ENCODE peak calls at places on chromosomes 6 and 20, in six cellular contexts. W, Q, J, H, N and F are unnamed samples.

GRCh38 chr6:128438311-128438916 is 82.0 kb downstream of the PTPRK start:
- DNase-seq in Q (no peak), N (no peak), W (no peak), J (no peak), H (no peak), F (no peak)

GRCh38 chr6:2976571-2977085 is 5.3 kb upstream of the SERPINB6 start:
- DNase-seq in N (no peak), J (no peak), W (no peak), Q (no peak), H (peak; percentile 44), F (no peak)

GRCh38 chr6:133568970-133569889 is 319.7 kb upstream of the TCF21 start:
- DNase-seq in H (peak; percentile 46), N (no peak), Q (peak; percentile 88), W (no peak), J (peak; percentile 68), F (no peak)

GRCh38 chr6:3748208-3748701 is 3.3 kb downstream of the PXDC1 start:
- DNase-seq in J (no peak), N (no peak), Q (peak; percentile 75), H (peak; percentile 96), W (no peak), F (peak; percentile 90)

GRCh38 chr6:156061958-156062661 is 606.5 kb upstream of the NOX3 start:
- DNase-seq in W (no peak), Q (no peak), N (no peak), J (no peak), H (no peak), F (no peak)

GRCh38 chr6:81997091-81997926 is 244.8 kb upstream of the TENT5A start:
- DNase-seq in N (no peak), Q (peak; percentile 88), H (no peak), J (no peak), W (no peak), F (no peak)

GRCh38 chr6:23952214-23952613 is 173.8 kb upstream of the NRSN1 start:
- DNase-seq in Q (no peak), N (no peak), J (no peak), W (no peak), H (no peak), F (no peak)

GRCh38 chr6:56804996-56805395 is 149.9 kb upstream of the BEND6 start:
- DNase-seq in N (no peak), Q (no peak), J (no peak), W (no peak), H (no peak), F (no peak)

GRCh38 chr20:3248167-3248992 is 9.4 kb upstream of the SLC4A11 start:
- DNase-seq in Q (no peak), N (no peak), J (no peak), W (no peak), H (no peak), F (peak; percentile 87)

GRCh38 chr6:170344631-170345576 is 38.3 kb downstream of the FAM120B start:
- DNase-seq in N (no peak), W (no peak), J (no peak), H (peak; percentile 35), Q (peak; percentile 33), F (no peak)

GRCh38 chr20:62219992-62220665 is at the start of gene HRH3:
- DNase-seq in H (no peak), Q (peak; percentile 35), N (peak; percentile 42), W (peak; percentile 49), J (no peak), F (no peak)

GRCh38 chr6:19731286-19731685 is 105.9 kb upstream of the ID4 start:
- DNase-seq in W (no peak), N (no peak), H (peak; percentile 27), Q (peak; percentile 69), J (no peak), F (no peak)

GRCh38 chr6:7087491-7087979 is 20.2 kb upstream of the RREB1 start:
- DNase-seq in J (no peak), Q (no peak), H (no peak), N (no peak), W (peak; percentile 40), F (no peak)

GRCh38 chr6:158999154-158999668 is 791 bp downstream of the RSPH3 start:
- DNase-seq in N (no peak), J (no peak), H (peak; percentile 9), W (no peak), Q (no peak), F (no peak)

GRCh38 chr6:151213352-151213751 is 26.4 kb upstream of the AKAP12 start:
- DNase-seq in N (no peak), H (no peak), J (no peak), W (no peak), Q (no peak), F (no peak)

GRCh38 chr6:156111913-156112312 is 656.3 kb upstream of the NOX3 start:
- DNase-seq in Q (no peak), N (no peak), H (no peak), W (no peak), J (no peak), F (no peak)

GRCh38 chr6:2209226-2209809 is 36.1 kb downstream of the GMDS start:
- DNase-seq in Q (peak; percentile 32), H (no peak), J (no peak), N (no peak), W (no peak), F (no peak)

GRCh38 chr6:17367868-17368267 is 25.5 kb upstream of the CAP2 start:
- DNase-seq in J (no peak), Q (no peak), N (no peak), W (no peak), H (no peak), F (no peak)

GRCh38 chr6:44624226-44624625 is 236.7 kb downstream of the CDC5L start:
- DNase-seq in N (no peak), H (no peak), J (no peak), Q (no peak), W (no peak), F (no peak)

GRCh38 chr20:48841861-48842529 is 14.2 kb upstream of the PREX1 start:
- DNase-seq in J (no peak), H (peak; percentile 67), W (no peak), N (no peak), Q (no peak), F (no peak)

GRCh38 chr20:50015993-50016770 is 33.4 kb downstream of the SNAI1 start:
- DNase-seq in N (no peak), H (no peak), J (peak; percentile 83), Q (no peak), W (no peak), F (no peak)

GRCh38 chr6:4510906-4511625 is 265.1 kb upstream of the CDYL start:
- DNase-seq in W (no peak), N (no peak), Q (no peak), J (no peak), H (no peak), F (no peak)

GRCh38 chr6:13044390-13044789 is 283.9 kb downstream of the TBC1D7 start:
- DNase-seq in J (no peak), N (no peak), Q (no peak), W (no peak), H (peak; percentile 61), F (no peak)

GRCh38 chr6:41639556-41640371 is 1.5 kb downstream of the MDFI start:
- DNase-seq in H (no peak), Q (no peak), W (no peak), J (no peak), N (no peak), F (peak; percentile 67)

GRCh38 chr20:12237772-12238171 is 320.1 kb downstream of the BTBD3 start:
- DNase-seq in Q (no peak), N (no peak), J (peak; percentile 64), H (no peak), W (no peak), F (peak; percentile 81)

GRCh38 chr6:43278524-43279078 is 19.5 kb upstream of the SLC22A7 start:
- DNase-seq in J (no peak), W (no peak), H (peak; percentile 84), N (no peak), Q (no peak), F (no peak)

GRCh38 chr6:126909493-126909892 is 209.0 kb upstream of the RSPO3 start:
- DNase-seq in H (no peak), J (no peak), N (no peak), Q (no peak), W (no peak), F (no peak)

GRCh38 chr20:47735412-47736400 is 49.6 kb downstream of the SULF2 start:
- DNase-seq in H (no peak), Q (peak; percentile 39), J (no peak), N (no peak), W (no peak), F (peak; percentile 87)

GRCh38 chr6:46657642-46658041 is 4.9 kb downstream of the SLC25A27 start:
- DNase-seq in W (no peak), Q (no peak), H (no peak), N (no peak), J (no peak), F (no peak)

GRCh38 chr6:87825865-87826264 is 123.8 kb upstream of the AKIRIN2 start:
- DNase-seq in W (no peak), N (no peak), H (no peak), Q (no peak), J (no peak), F (no peak)

GRCh38 chr6:2264932-2265331 is 19.5 kb upstream of the GMDS start:
- DNase-seq in Q (no peak), W (no peak), N (no peak), J (no peak), H (no peak), F (no peak)

GRCh38 chr6:166751051-166751595 is 124.1 kb upstream of the RPS6KA2 start:
- DNase-seq in W (no peak), N (no peak), Q (no peak), J (no peak), H (no peak), F (no peak)

GRCh38 chr6:129345890-129346289 is 364.1 kb downstream of the ARHGAP18 start:
- DNase-seq in Q (no peak), H (no peak), N (no peak), J (no peak), W (no peak), F (no peak)

GRCh38 chr20:57633945-57634491 is 13.8 kb upstream of the ZBP1 start:
- DNase-seq in Q (no peak), J (no peak), N (no peak), W (peak; percentile 67), H (no peak), F (no peak)

GRCh38 chr6:125846292-125847024 is 55.7 kb downstream of the NCOA7 start:
- DNase-seq in N (no peak), W (no peak), J (no peak), Q (no peak), H (no peak), F (no peak)

GRCh38 chr6:100457251-100457990 is 7.3 kb downstream of the SIM1 start:
- DNase-seq in H (no peak), Q (no peak), J (no peak), N (no peak), W (no peak), F (peak; percentile 74)